ENCODE peak calls at places on chromosomes 11 and 22, in eight cellular contexts. N is C1 segment of cervical spinal cord; B is activated CD4-positive, alpha-beta T cell treated with anti-CD3 and anti-CD28 coated beads, Interleukin-2, amount 50 U/mL, for 48 hours; Q is RWPE1; P is Daoy; W is amygdala; O is stimulated activated CD4-positive, alpha-beta T cell treated with anti-CD3 and anti-CD28 coated beads, Interleukin-1b, Interleukin-23, amount 100 ng/mL, for 48 hours; D is Calu3. J is an unnamed sample.

GRCh38 chr22:27224485-27225364 is 567.3 kb downstream of the MIAT start:
- DNase-seq in P (peak), N (no peak), W (no peak), D (no peak), B (no peak), Q (no peak), O (no peak), J (no peak)

GRCh38 chr22:24758164-24758799 is 16.2 kb downstream of the PIWIL3 start:
- DNase-seq in B (peak), D (peak), O (peak), Q (peak), W (no peak), P (peak), N (no peak), J (no peak)

GRCh38 chr22:42978453-42979103 is 36.4 kb downstream of the PACSIN2 start:
- DNase-seq in Q (peak), B (no peak), N (no peak), O (no peak), D (peak), P (no peak), W (no peak), J (no peak)

GRCh38 chr11:66864172-66864901 is 7.5 kb downstream of the LRFN4 start:
- DNase-seq in Q (no peak), P (no peak), W (no peak), B (no peak), N (peak), O (no peak), D (no peak), J (no peak)

GRCh38 chr22:37662039-37662438 is 3.5 kb downstream of the PDXP start:
- DNase-seq in D (no peak), N (no peak), W (no peak), B (no peak), Q (no peak), P (no peak), O (no peak), J (no peak)

GRCh38 chr22:44127353-44127752 is 53.4 kb upstream of the PARVG start:
- DNase-seq in B (no peak), D (no peak), W (no peak), Q (no peak), P (no peak), O (no peak), N (no peak), J (no peak)

GRCh38 chr11:35104655-35105054 is 34.3 kb upstream of the CD44 start:
- DNase-seq in W (no peak), B (no peak), Q (no peak), D (no peak), N (no peak), P (no peak), O (no peak), J (no peak)

GRCh38 chr11:65384301-65384889 is 1.9 kb upstream of the SLC25A45 start:
- DNase-seq in N (no peak), W (no peak), B (peak), P (peak), D (no peak), Q (no peak), O (no peak), J (no peak)

GRCh38 chr11:73195191-73196007 is 22.7 kb upstream of the P2RY2 start:
- DNase-seq in O (no peak), W (no peak), D (peak), P (peak), B (no peak), Q (peak), N (no peak), J (no peak)

GRCh38 chr11:34986883-34987525 is 70.6 kb downstream of the PDHX start:
- DNase-seq in B (no peak), N (no peak), W (no peak), P (no peak), Q (no peak), D (peak), O (no peak), J (no peak)

GRCh38 chr11:34330653-34331052 is 27.2 kb downstream of the ABTB2 start:
- DNase-seq in D (no peak), P (no peak), O (no peak), B (no peak), N (no peak), W (no peak), Q (no peak), J (no peak)

GRCh38 chr11:61472282-61472681 is 36.3 kb upstream of the LRRC10B start:
- DNase-seq in B (no peak), N (no peak), P (no peak), Q (no peak), D (no peak), W (no peak), O (no peak), J (no peak)

GRCh38 chr11:12087075-12087775 is 23.2 kb upstream of the MICAL2 start:
- DNase-seq in P (peak), Q (peak), B (peak), D (peak), N (no peak), W (no peak), O (peak), J (no peak)

GRCh38 chr11:71112990-71113389 is 139.4 kb downstream of the SHANK2 start:
- DNase-seq in O (no peak), D (no peak), W (no peak), N (no peak), B (no peak), Q (no peak), P (no peak), J (no peak)

GRCh38 chr22:48530666-48531065 is 1297.0 kb downstream of the BRD1 start:
- DNase-seq in Q (no peak), O (no peak), P (no peak), W (no peak), N (no peak), B (no peak), D (no peak), J (no peak)

GRCh38 chr11:83159901-83160865 is 3.3 kb downstream of the PCF11 start:
- DNase-seq in O (no peak), P (no peak), Q (peak), N (no peak), D (peak), B (no peak), W (no peak), J (no peak)

GRCh38 chr11:44930588-44931302 is 19.9 kb downstream of the TP53I11 start:
- DNase-seq in D (no peak), B (no peak), P (peak), Q (no peak), W (no peak), N (no peak), O (no peak), J (no peak)

GRCh38 chr11:47345890-47346563 is 6.5 kb downstream of the MYBPC3 start:
- DNase-seq in O (no peak), Q (no peak), B (no peak), W (no peak), D (no peak), N (no peak), P (no peak), J (no peak)

GRCh38 chr11:33920838-33921613 is 29.1 kb upstream of the LMO2 start:
- DNase-seq in W (no peak), B (peak), Q (no peak), D (no peak), P (no peak), O (peak), N (no peak), J (no peak)

GRCh38 chr22:27962268-27963191 is 43.5 kb upstream of the PITPNB start:
- DNase-seq in O (no peak), B (no peak), D (no peak), P (no peak), N (no peak), Q (no peak), W (no peak), J (no peak)

GRCh38 chr11:111878385-111878765 is 590 bp downstream of the FDXACB1 start:
- DNase-seq in B (no peak), P (no peak), D (no peak), Q (no peak), N (no peak), O (no peak), W (no peak), J (no peak)

GRCh38 chr11:116427903-116428637 is 344.7 kb downstream of the BUD13 start:
- DNase-seq in W (no peak), D (peak), Q (no peak), O (no peak), N (no peak), P (peak), B (no peak), J (no peak)

GRCh38 chr11:119572481-119573424 is 149.8 kb upstream of the THY1 start:
- DNase-seq in B (no peak), O (no peak), Q (peak), N (no peak), W (no peak), D (no peak), P (no peak), J (no peak)

J was measured in NCI-H1048.